ENCODE peak calls at places on chromosomes 4 and X, in ten cellular contexts. C, G, T, V, X, N, L, W, O and E are unnamed samples.

GRCh38 chr4:173189117-173189693 is 20.6 kb downstream of the GALNT7 start:
- DNase-seq in T (peak; percentile 39), X (no peak), C (peak; percentile 55), N (no peak), O (no peak), W (no peak), V (no peak), G (no peak), L (no peak), E (no peak)

GRCh38 chr4:6840062-6840976 is 57.8 kb downstream of the KIAA0232 start:
- DNase-seq in W (no peak), V (no peak), L (no peak), N (no peak), O (no peak), C (peak; percentile 80), X (no peak), G (no peak), T (peak; percentile 40), E (no peak)

GRCh38 chrX:71282514-71283408 is 674 bp upstream of the NONO start:
- DNase-seq in O (no peak), X (no peak), V (no peak), L (no peak), G (no peak), W (no peak), N (no peak), T (peak; percentile 52), C (no peak), E (no peak)

GRCh38 chr4:127364911-127365310 is 267.8 kb upstream of the INTU start:
- DNase-seq in V (no peak), X (no peak), N (no peak), T (no peak), O (no peak), L (no peak), C (no peak), G (no peak), W (no peak), E (no peak)

GRCh38 chrX:13088155-13088485 is 43.7 kb upstream of the FAM9C start:
- DNase-seq in X (no peak), N (peak; percentile 69), O (no peak), W (no peak), L (no peak), C (no peak), V (no peak), T (no peak), G (no peak), E (no peak)

GRCh38 chr4:87973283-87974169 is 2.0 kb upstream of the SPP1 start:
- DNase-seq in O (peak; percentile 56), C (peak; percentile 71), T (peak; percentile 70), G (peak; percentile 66), X (peak; percentile 16), W (peak; percentile 45), N (peak; percentile 60), L (no peak), V (no peak), E (peak; percentile 32)

GRCh38 chr4:88866862-88867550 is 169.4 kb upstream of the NAP1L5 start:
- DNase-seq in X (no peak), G (no peak), C (no peak), O (no peak), W (no peak), T (peak; percentile 33), L (no peak), V (no peak), N (peak; percentile 0), E (no peak)

GRCh38 chr4:172270421-172270820 is 457.2 kb downstream of the GALNTL6 start:
- DNase-seq in V (no peak), X (no peak), T (no peak), L (no peak), N (no peak), G (no peak), O (no peak), W (no peak), C (no peak), E (no peak)

GRCh38 chr4:80713409-80713808 is 317.1 kb upstream of the BMP3 start:
- DNase-seq in L (no peak), W (no peak), T (no peak), V (no peak), O (no peak), N (no peak), C (no peak), X (no peak), G (no peak), E (no peak)

GRCh38 chrX:118726887-118727685 is at the start of gene IL13RA1:
- DNase-seq in C (peak; percentile 76), V (peak; percentile 91), N (no peak), W (peak; percentile 85), X (no peak), L (peak; percentile 94), T (peak; percentile 81), O (peak; percentile 87), G (peak; percentile 80), E (peak; percentile 67)

GRCh38 chr4:83093060-83093640 is 21.4 kb downstream of the PLAC8 start:
- DNase-seq in O (no peak), G (no peak), W (no peak), L (no peak), T (no peak), N (no peak), X (no peak), V (no peak), C (no peak), E (no peak)

GRCh38 chr4:158163941-158164665 is 8.7 kb downstream of the GASK1B start:
- DNase-seq in L (no peak), T (no peak), W (no peak), C (no peak), O (no peak), G (peak; percentile 70), X (no peak), N (no peak), V (no peak), E (no peak)

GRCh38 chrX:43559643-43560042 is 96.5 kb upstream of the MAOA start:
- DNase-seq in G (peak; percentile 27), X (no peak), C (peak; percentile 59), O (no peak), L (no peak), W (peak; percentile 33), V (no peak), N (peak; percentile 61), T (peak; percentile 66), E (peak; percentile 11)

GRCh38 chr4:153792007-153792892 is 3.4 kb upstream of the SFRP2 start:
- DNase-seq in L (peak; percentile 87), T (peak; percentile 29), V (peak; percentile 76), X (no peak), O (peak; percentile 64), C (peak; percentile 47), N (no peak), W (peak; percentile 54), G (peak; percentile 40), E (peak; percentile 76)

GRCh38 chrX:149010026-149010898 is 494.8 kb downstream of the IDS start:
- DNase-seq in L (no peak), X (no peak), G (no peak), V (no peak), T (no peak), W (no peak), N (no peak), O (no peak), C (no peak), E (no peak)

DNA sequence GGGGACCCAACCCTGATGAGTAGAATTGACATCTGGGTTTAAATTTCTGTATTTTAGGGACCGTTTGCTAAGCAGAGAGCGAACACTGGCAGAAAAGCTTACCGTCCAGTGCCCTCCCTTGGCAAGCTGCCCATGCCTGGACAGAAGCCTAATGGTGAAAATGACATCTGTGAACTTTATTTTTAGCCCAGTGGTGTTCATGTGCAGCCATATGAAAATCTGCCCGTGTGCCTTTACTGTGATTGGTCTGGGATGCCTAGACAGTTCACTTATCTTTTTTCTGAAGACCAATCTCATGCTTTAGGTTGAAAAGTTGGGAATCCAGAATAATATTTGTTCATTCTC is 1.1 kb downstream of the STBD1 start:
- DNase-seq in G (no peak), T (no peak), X (no peak), V (no peak), W (no peak), L (no peak), O (no peak), C (no peak), N (no peak), E (no peak)
- TF ChIP-seq CTCF in G (no peak), T (no peak), X (no peak), V (no peak), W (no peak), L (no peak), O (no peak), C (no peak), N (no peak), E (no peak)

DNA sequence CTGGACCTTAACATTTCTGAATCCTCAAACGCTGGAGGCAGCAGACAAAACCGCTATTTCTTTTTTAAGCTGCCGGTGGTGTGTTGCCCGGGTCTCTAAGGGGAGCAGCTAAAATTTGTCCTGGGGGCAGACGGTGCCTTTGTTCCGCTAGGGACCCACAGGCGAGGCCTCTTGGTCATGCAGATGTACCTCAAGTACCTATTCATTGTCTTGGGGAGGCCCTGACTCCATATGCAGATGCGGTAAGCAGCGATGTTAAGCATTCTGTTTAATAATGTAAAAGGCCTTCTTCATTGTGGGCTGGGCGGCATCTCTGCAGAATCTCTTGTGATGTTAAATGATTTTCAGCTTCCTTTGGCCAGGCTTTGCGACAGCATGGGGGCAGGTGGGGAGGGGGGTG is 98.9 kb upstream of the PJA1 start:
- DNase-seq in W (no peak), T (no peak), C (no peak), G (no peak), N (no peak), O (no peak), L (no peak), V (no peak), X (no peak), E (no peak)
- TF ChIP-seq CTCF in W (no peak), T (no peak), C (no peak), G (no peak), N (no peak), O (no peak), L (no peak), V (no peak), X (no peak), E (no peak)

DNA sequence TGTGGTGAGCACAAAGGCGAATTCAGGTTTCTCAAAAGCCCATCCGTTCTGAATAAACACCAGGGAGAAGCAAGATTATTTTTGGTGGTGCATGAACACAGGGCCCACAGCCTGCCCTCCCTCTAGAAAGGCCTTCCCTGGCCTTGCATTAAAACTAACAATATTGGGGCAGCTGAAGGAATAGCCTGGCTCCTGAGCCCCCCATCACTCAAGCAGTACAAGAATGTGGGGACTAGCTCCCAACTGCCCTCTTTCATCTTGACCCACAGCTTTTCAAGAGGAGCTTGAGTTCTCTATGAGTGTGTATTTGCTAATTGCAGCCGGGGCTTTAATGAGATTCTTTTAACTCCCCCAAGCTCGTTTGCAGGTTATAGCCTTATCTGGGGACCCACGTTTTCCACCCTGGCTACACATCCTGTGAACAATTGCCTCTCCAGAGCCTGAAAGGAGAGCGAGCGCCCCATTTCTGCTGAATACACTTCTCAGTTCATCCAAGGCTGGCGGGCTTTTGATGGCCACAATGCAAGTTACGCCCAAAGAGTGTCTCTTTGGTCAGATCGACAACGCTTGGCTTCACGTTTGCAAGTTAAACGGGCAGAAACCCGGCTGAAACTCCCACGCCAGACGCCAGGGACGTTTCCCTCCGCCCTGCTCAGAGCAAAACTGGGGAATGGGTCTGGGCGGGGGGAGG is 4.7 kb upstream of the GSX2 start:
- DNase-seq in G (no peak), L (no peak), C (no peak), N (no peak), O (no peak), W (no peak), X (no peak), V (no peak), T (no peak), E (no peak)
- TF ChIP-seq CTCF in G (no peak), L (no peak), C (no peak), N (no peak), O (no peak), W (no peak), X (no peak), V (no peak), T (no peak), E (no peak)

GRCh38 chrX:3962511-3963350 is 249.3 kb upstream of the PRKX start:
- DNase-seq in C (peak; percentile 9), X (no peak), O (no peak), N (peak; percentile 25), G (no peak), V (no peak), T (peak; percentile 11), L (no peak), W (no peak), E (peak; percentile 27)
- TF ChIP-seq CTCF in C (peak; percentile 48), X (peak; percentile 31), O (peak; percentile 40), N (peak; percentile 83), G (peak; percentile 17), V (peak; percentile 43), T (peak; percentile 43), L (peak; percentile 36), W (peak; percentile 14), E (peak; percentile 84)